ENCODE peak calls at places on chromosomes 4 and X, in four cellular contexts. M is GM12878, L is HepG2, F is K562. Y is an unnamed sample. For H3K36me3, the result is how much of the 10 kb centered on the place peaks cover.

GRCh38 chrX:129759576-129760061 is 20.1 kb upstream of the SASH3 start:
- DNase-seq in F (peak), M (no peak), L (no peak), Y (no peak)

GRCh38 chrX:69277961-69278795 is 112.9 kb upstream of the PJA1 start:
- DNase-seq in M (no peak), F (no peak), L (no peak), Y (peak)

GRCh38 chrX:33062016-33062415 is 149.3 kb downstream of the DMD start:
- DNase-seq in L (no peak), M (no peak), F (no peak), Y (no peak)

GRCh38 chr4:104693601-104694201 is 199.0 kb upstream of the CXXC4 start:
- DNase-seq in F (no peak), M (no peak), L (peak), Y (no peak)

GRCh38 chrX:126165721-126166401 is at the start of gene DCAF12L2:
- DNase-seq in L (no peak), F (no peak), M (no peak), Y (peak)

GRCh38 chr4:118918388-118918787 is 29.7 kb downstream of the SYNPO2 start:
- DNase-seq in L (no peak), M (no peak), F (no peak), Y (no peak)

GRCh38 chr4:139175647-139176298 is 1.2 kb downstream of the ELF2 start:
- DNase-seq in F (no peak), M (no peak), L (no peak), Y (no peak)

GRCh38 chr4:83390965-83391364 is 56.3 kb upstream of the HPSE start:
- DNase-seq in F (no peak), M (no peak), L (no peak), Y (no peak)

GRCh38 chrX:47683171-47684145 is 24.5 kb upstream of the UXT start:
- DNase-seq in L (no peak), M (no peak), F (peak), Y (no peak)

GRCh38 chrX:153465691-153466380 is 4.5 kb downstream of the HAUS7 start:
- DNase-seq in F (no peak), M (no peak), L (no peak), Y (no peak)

GRCh38 chr4:172892300-172892699 is 276.3 kb upstream of the GALNT7 start:
- DNase-seq in L (no peak), F (peak), M (no peak), Y (peak)

GRCh38 chr4:148425327-148426110 is 16.7 kb downstream of the NR3C2 start:
- DNase-seq in L (no peak), M (no peak), F (no peak), Y (no peak)

GRCh38 chrX:40663880-40664630 is 16.7 kb upstream of the CXorf38 start:
- DNase-seq in L (no peak), M (no peak), F (peak), Y (no peak)

GRCh38 chr4:88517825-88518224 is 5.8 kb downstream of the PYURF start:
- DNase-seq in L (no peak), M (no peak), F (peak), Y (no peak)

GRCh38 chr4:70505152-70505748 is 13.1 kb upstream of the AMTN start:
- DNase-seq in F (peak), L (peak), M (no peak), Y (peak)

GRCh38 chrX:96770315-96770714 is 85.7 kb downstream of the DIAPH2 start:
- DNase-seq in F (peak), L (peak), M (no peak), Y (no peak)

GRCh38 chr4:83599183-83599582 is 63.3 kb downstream of the GPAT3 start:
- DNase-seq in L (peak), M (no peak), F (peak), Y (no peak)

GRCh38 chr4:11700751-11701226 is 272.1 kb upstream of the HS3ST1 start:
- DNase-seq in M (no peak), F (no peak), L (no peak), Y (no peak)

GRCh38 chr4:180913750-180914149 is 1329.5 kb upstream of the TENM3 start:
- DNase-seq in F (no peak), M (no peak), L (no peak), Y (no peak)

GRCh38 chr4:60422440-60422839 is 777.7 kb upstream of the ADGRL3 start:
- DNase-seq in L (no peak), F (no peak), M (no peak), Y (no peak)

GRCh38 chr4:60805500-60806313 is 394.4 kb upstream of the ADGRL3 start:
- DNase-seq in F (peak), L (peak), M (no peak), Y (no peak)

GRCh38 chr4:158667651-158668198 is 4.0 kb downstream of the C4orf46 start:
- DNase-seq in M (no peak), L (peak), F (peak), Y (no peak)

GRCh38 chrX:67893931-67894330 is 350.1 kb downstream of the AR start:
- DNase-seq in L (no peak), M (no peak), F (no peak), Y (no peak)

GRCh38 chrX:150366951-150367545 is 3.9 kb downstream of the MAMLD1 start:
- DNase-seq in M (no peak), L (no peak), F (no peak), Y (no peak)

GRCh38 chr4:10075158-10075863 is 41.3 kb downstream of the WDR1 start:
- DNase-seq in L (no peak), M (no peak), F (no peak), Y (no peak)

GRCh38 chr4:40232610-40233009 is 35.8 kb downstream of the RHOH start:
- DNase-seq in M (no peak), F (no peak), L (no peak), Y (no peak)

GRCh38 chrX:41452972-41453371 is 5.8 kb downstream of the NYX start:
- DNase-seq in F (no peak), L (no peak), M (no peak), Y (no peak)

GRCh38 chr4:22991576-22991975 is 298.8 kb downstream of the GBA3 start:
- DNase-seq in L (no peak), M (no peak), F (no peak), Y (no peak)

GRCh38 chr4:177771645-177772044 is 329.4 kb upstream of the AGA start:
- DNase-seq in F (no peak), M (no peak), L (no peak), Y (no peak)

GRCh38 chrX:56120242-56120641 is 111.9 kb upstream of the KLF8 start:
- DNase-seq in M (no peak), L (no peak), F (no peak), Y (no peak)

GRCh38 chrX:49082472-49082871 is 2.8 kb upstream of the WDR45 start:
- DNase-seq in F (no peak), M (no peak), L (no peak), Y (no peak)

GRCh38 chr4:27916432-27917184 is 1056.0 kb downstream of the STIM2 start:
- DNase-seq in M (no peak), L (no peak), F (no peak), Y (no peak)

GRCh38 chr4:27915822-27916221 is 1055.2 kb downstream of the STIM2 start:
- DNase-seq in L (no peak), M (no peak), F (no peak), Y (no peak)

GRCh38 chr4:27917381-27917780 is 1056.7 kb downstream of the STIM2 start:
- DNase-seq in F (no peak), M (no peak), L (no peak), Y (no peak)

GRCh38 chr4:27921236-27921635 is 1060.6 kb downstream of the STIM2 start:
- DNase-seq in M (no peak), F (no peak), L (no peak), Y (no peak)
- TF ChIP-seq HDAC2 in M (no peak), F (no peak), L (no peak), Y (no peak)

GRCh38 chr4:182888894-182889293 is 28.3 kb downstream of the DCTD start:
- DNase-seq in L (no peak), M (no peak), F (no peak), Y (no peak)

GRCh38 chr4:182886768-182887167 is 30.4 kb downstream of the DCTD start:
- DNase-seq in L (no peak), F (no peak), M (no peak), Y (no peak)

GRCh38 chr4:182893490-182893889 is 23.7 kb downstream of the DCTD start:
- DNase-seq in M (no peak), F (no peak), L (no peak), Y (peak)

GRCh38 chr4:182885738-182886077 is 31.5 kb downstream of the DCTD start:
- DNase-seq in L (no peak), M (no peak), F (no peak), Y (no peak)

DNA sequence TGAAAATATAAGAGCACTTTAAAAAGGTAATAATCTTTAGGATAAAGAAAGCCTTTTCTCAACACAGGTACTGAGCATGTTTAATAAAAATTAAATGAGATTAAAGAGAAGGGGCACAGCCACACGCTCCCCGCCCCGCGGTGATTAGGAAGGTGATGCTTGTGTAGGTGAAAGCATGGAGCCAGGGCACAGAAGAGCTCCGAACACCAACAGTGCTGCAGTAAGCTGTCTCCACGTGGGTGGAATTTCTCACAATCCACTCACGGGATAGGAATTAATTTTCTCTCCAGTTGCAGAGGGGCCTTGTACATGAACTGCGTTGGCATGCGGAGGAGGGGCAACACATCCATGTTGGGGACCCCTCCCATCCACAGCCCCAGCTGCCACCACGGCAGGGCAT is 27.0 kb downstream of the DCTD start:
- DNase-seq in L (no peak), F (no peak), M (no peak), Y (no peak)
- H3K36me3 ChIP-seq in L (half or more), F (half or more), M (under half), Y (under half)

GRCh38 chr4:115424852-115425251 is 311.4 kb upstream of the NDST4 start:
- DNase-seq in F (no peak), M (no peak), L (no peak), Y (no peak)

GRCh38 chr4:115418997-115419396 is 305.6 kb upstream of the NDST4 start:
- DNase-seq in F (no peak), L (no peak), M (no peak), Y (no peak)
- TF ChIP-seq HDAC2 in F (no peak), L (no peak), M (no peak), Y (no peak)

DNA sequence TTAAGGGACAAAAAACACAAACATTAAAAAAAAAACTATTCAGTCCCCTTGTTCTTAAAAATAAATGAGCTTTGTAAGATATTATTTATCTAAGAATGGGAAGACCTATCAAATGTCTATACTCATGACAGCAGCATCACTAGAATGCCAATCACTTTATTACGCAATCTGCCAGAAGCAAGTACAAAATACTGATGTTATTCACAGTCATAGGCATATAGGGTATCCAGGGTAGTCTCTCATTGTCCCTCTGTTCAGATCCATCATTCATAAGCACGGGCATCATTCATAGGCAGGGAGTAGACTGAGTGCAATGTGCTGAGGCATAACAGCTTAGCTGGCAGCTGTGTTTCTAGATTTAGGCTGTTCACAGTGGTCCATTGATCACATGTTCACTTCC is 109.1 kb downstream of the EPHA5 start:
- DNase-seq in L (no peak), F (no peak), M (no peak), Y (no peak)
- H3K36me3 ChIP-seq in L (under half), F (under half), M (under half), Y (under half)

GRCh38 chr4:112514079-112514448 is 1.9 kb downstream of the NEUROG2 start:
- DNase-seq in M (no peak), F (no peak), L (no peak), Y (no peak)

GRCh38 chr4:112516401-112517066 is 554 bp upstream of the NEUROG2 start:
- DNase-seq in F (peak), M (no peak), L (no peak), Y (no peak)

GRCh38 chr4:112514449-112515277 is 1.3 kb downstream of the NEUROG2 start:
- DNase-seq in M (no peak), L (no peak), F (no peak), Y (no peak)

GRCh38 chr4:112516076-112516385 is at the start of gene NEUROG2:
- DNase-seq in L (no peak), M (no peak), F (no peak), Y (no peak)

DNA sequence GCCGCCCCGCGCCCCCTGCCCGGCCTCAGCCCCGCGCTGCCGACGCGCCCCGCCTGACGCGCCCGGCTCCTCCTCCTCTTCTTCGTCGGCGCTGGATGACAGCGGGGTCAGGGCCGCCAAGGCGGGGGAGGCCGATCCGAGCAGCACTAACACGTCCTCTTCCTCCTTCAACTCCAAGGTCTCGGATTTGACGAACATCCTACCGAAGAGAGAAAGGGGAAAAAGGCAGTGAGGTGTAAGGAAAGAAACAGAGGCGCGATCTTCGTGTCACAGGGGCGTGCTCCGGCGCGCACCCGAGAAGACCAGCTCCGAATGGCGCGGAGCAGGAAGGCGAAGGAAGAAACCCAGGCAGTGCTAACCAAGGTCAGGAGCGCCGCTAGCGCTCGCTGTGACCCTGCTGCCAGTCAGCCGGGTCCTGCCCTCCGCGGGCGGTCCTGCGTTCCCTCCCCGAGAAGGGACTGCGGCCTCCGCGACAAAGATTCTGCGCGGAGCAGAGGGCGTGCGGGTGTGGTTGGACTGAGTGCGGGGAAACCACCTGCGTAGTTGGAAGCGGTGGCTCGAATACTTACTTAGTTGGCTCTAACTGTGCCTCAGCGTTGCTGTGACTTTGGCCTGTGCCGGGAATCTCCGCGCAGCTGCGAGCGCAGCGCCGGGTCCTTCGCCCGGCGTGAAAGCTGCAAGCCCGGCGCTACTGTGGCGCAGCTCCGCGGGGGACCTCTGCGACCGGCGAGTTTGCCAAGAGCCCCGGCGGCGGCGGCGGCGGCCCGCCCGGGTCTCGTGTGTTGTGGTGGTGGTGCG is 503 bp downstream of the NEUROG2 start:
- DNase-seq in L (no peak), M (no peak), F (peak), Y (peak)
- TF ChIP-seq HDAC2 in L (no peak), M (peak), F (no peak), Y (no peak)

DNA sequence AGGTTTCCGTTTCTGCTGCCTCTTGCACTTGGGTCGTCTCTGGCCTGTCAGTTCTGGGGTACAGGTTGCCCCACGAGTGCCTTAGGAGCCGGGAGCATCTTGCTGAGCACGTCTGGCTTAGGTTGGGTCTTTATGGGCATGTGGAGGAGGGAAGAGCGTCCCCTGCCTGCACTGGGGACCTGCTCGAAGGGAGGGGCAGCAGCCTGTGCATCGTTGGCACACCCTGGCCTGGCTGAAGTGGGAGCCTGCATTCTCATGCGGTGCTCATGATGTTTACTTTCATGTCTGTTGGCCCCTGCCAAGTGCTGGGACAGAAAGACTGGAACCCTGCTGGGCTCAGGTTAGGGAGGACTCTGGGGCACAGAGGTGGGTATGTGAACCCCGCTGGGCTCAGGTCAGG is 23.8 kb upstream of the TADA2B start:
- DNase-seq in M (no peak), F (no peak), L (no peak), Y (no peak)
- H3K36me3 ChIP-seq in M (under half), F (half or more), L (half or more), Y (under half)

DNA sequence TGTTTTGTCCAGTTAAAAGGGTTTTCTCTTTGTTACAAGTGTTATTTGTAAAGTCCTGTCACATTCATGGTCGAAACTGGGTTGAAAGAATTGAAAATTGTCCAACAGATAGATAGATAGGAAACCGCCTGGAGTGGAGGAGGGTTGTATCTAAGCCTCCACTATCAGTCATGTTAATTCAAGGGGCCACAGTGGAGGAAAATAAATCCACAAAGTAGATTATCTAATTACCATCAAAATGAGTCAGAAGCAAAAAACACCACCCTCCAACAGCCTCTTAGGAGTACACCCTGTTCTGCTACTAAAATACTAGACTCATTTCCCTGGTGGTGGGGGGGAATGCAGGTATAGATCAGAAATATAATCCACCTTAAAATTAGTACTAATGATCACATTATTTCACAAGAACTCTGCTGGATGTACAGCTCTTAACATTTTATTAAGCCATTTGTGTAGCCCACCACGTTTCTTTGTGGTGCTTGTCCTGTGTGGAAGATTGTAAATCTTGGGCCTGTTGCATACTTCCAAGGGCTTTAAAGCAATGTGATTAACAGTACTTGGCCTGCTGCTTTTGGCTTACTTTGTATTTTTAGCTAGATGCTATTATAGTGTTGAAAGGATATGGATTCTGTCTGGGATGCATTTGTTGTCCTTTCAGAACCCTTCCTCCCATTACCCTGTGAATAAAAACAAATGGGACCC is 26.8 kb downstream of the RBBP7 start:
- DNase-seq in F (no peak), L (no peak), M (no peak), Y (no peak)
- TF ChIP-seq HDAC2 in F (no peak), L (no peak), M (no peak), Y (no peak)

GRCh38 chr4:145171919-145172318 is 8.5 kb downstream of the OTUD4 start:
- DNase-seq in M (no peak), F (no peak), L (no peak), Y (no peak)

GRCh38 chr4:145167884-145168283 is 12.5 kb downstream of the OTUD4 start:
- DNase-seq in F (no peak), M (no peak), L (no peak), Y (no peak)

GRCh38 chr4:145168578-145169187 is 11.7 kb downstream of the OTUD4 start:
- DNase-seq in F (no peak), L (no peak), M (no peak), Y (no peak)

GRCh38 chr4:145170209-145170608 is 10.2 kb downstream of the OTUD4 start:
- DNase-seq in M (no peak), L (no peak), F (no peak), Y (no peak)
- H3K36me3 ChIP-seq in M (under half), L (half or more), F (half or more), Y (under half)

DNA sequence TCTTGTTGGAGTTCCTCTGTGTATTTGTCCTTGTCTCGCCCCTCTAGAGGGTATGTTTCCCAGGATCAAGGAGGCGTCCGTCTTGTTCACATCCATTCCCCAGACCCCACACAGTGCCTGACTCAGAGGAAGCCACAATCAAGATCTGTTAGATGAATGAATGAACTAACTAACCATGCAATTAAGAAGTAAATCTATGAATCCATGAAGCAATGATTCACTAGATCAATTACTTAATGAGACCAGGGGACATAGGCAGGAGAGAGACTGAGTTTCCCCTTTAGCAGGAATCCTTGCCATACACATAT is 11.9 kb downstream of the BLOC1S4 start:
- DNase-seq in M (no peak), L (no peak), F (no peak), Y (no peak)
- TF ChIP-seq HDAC2 in M (no peak), L (no peak), F (no peak), Y (no peak)

GRCh38 chrX:52819788-52820187 is 8.7 kb downstream of the XAGE5 start:
- DNase-seq in F (no peak), L (no peak), M (no peak), Y (no peak)
- H3K36me3 ChIP-seq in F (under half), L (under half), M (under half), Y (under half)